ENCODE peak calls at places on chromosomes 13 and 19, in six cellular contexts. H, K, F, J, V and A are unnamed samples.

GRCh38 chr13:94586371-94586770 is 9.6 kb downstream of the TGDS start:
- DNase-seq in H (no peak), K (no peak), F (no peak), J (no peak), V (no peak), A (no peak)

GRCh38 chr13:21077360-21078353 is 16.3 kb upstream of the LATS2 start:
- DNase-seq in H (no peak), K (no peak), F (no peak), J (no peak), V (no peak), A (no peak)

GRCh38 chr13:60150538-60150937 is 13.2 kb downstream of the DIAPH3 start:
- DNase-seq in H (peak; percentile 16), K (no peak), F (no peak), J (no peak), V (no peak), A (no peak)

GRCh38 chr13:73809561-73809960 is 324.6 kb downstream of the KLF12 start:
- DNase-seq in H (no peak), K (no peak), F (no peak), J (no peak), V (no peak), A (peak; percentile 30)

GRCh38 chr19:375395-376110 is 31.0 kb upstream of the MIER2 start:
- DNase-seq in H (no peak), K (no peak), F (no peak), J (no peak), V (no peak), A (no peak)

GRCh38 chr19:3507371-3508120 is 1.4 kb downstream of the FZR1 start:
- DNase-seq in H (peak; percentile 30), K (no peak), F (peak; percentile 21), J (no peak), V (peak; percentile 36), A (peak; percentile 28)

GRCh38 chr19:9883231-9883758 is 48.2 kb downstream of the PIN1 start:
- DNase-seq in H (no peak), K (no peak), F (no peak), J (no peak), V (peak; percentile 11), A (no peak)

GRCh38 chr19:10104665-10105221 is 1.4 kb upstream of the PPAN start:
- DNase-seq in H (no peak), K (no peak), F (peak; percentile 75), J (no peak), V (no peak), A (no peak)

GRCh38 chr19:5308471-5309437 is 31.9 kb downstream of the PTPRS start:
- DNase-seq in H (peak; percentile 91), K (peak; percentile 41), F (no peak), J (peak; percentile 66), V (peak; percentile 83), A (peak; percentile 80)

GRCh38 chr13:76719955-76720354 is 166.2 kb downstream of the KCTD12 start:
- DNase-seq in H (no peak), K (no peak), F (no peak), J (no peak), V (no peak), A (no peak)

GRCh38 chr13:40386586-40386985 is 279.9 kb downstream of the FOXO1 start:
- DNase-seq in H (no peak), K (no peak), F (no peak), J (no peak), V (no peak), A (no peak)

GRCh38 chr13:80755925-80756324 is 415.0 kb upstream of the SPRY2 start:
- DNase-seq in H (no peak), K (no peak), F (no peak), J (no peak), V (no peak), A (no peak)

GRCh38 chr13:30388401-30389283 is 33.7 kb upstream of the UBE2L5 start:
- DNase-seq in H (no peak), K (no peak), F (no peak), J (no peak), V (no peak), A (peak; percentile 57)

GRCh38 chr13:113659337-113659736 is 1.3 kb upstream of the ATP4B start:
- DNase-seq in H (no peak), K (no peak), F (no peak), J (no peak), V (no peak), A (no peak)

GRCh38 chr13:90943961-90944360 is 403.5 kb upstream of the MIR17HG start:
- DNase-seq in H (no peak), K (no peak), F (no peak), J (no peak), V (no peak), A (no peak)

GRCh38 chr19:48793271-48793670 is 17.6 kb downstream of the BCAT2 start:
- DNase-seq in H (no peak), K (no peak), F (no peak), J (no peak), V (no peak), A (no peak)

GRCh38 chr13:70173236-70173959 is 65.1 kb upstream of the KLHL1 start:
- DNase-seq in H (no peak), K (no peak), F (no peak), J (no peak), V (no peak), A (no peak)

GRCh38 chr13:102814025-102814607 is 15.2 kb downstream of the BIVM start:
- DNase-seq in H (no peak), K (no peak), F (no peak), J (no peak), V (no peak), A (no peak)

GRCh38 chr13:19596960-19597361 is 35.6 kb upstream of the TPTE2 start:
- DNase-seq in H (no peak), K (no peak), F (no peak), J (no peak), V (no peak), A (peak; percentile 22)

GRCh38 chr19:18203408-18203862 is 407 bp downstream of the RAB3A start:
- DNase-seq in H (peak; percentile 29), K (no peak), F (peak; percentile 39), J (peak; percentile 39), V (peak; percentile 68), A (peak; percentile 23)

GRCh38 chr13:29386246-29386645 is 209.2 kb downstream of the SLC7A1 start:
- DNase-seq in H (no peak), K (no peak), F (no peak), J (no peak), V (no peak), A (no peak)

GRCh38 chr13:44342741-44343140 is 30.9 kb upstream of the SERP2 start:
- DNase-seq in H (no peak), K (no peak), F (no peak), J (no peak), V (no peak), A (no peak)

GRCh38 chr19:1811472-1811894 is 593 bp downstream of the ATP8B3 start:
- DNase-seq in H (peak; percentile 39), K (peak; percentile 63), F (peak; percentile 31), J (peak; percentile 42), V (no peak), A (peak; percentile 58)

GRCh38 chr13:26247608-26248007 is 6.3 kb upstream of the CDK8 start:
- DNase-seq in H (no peak), K (no peak), F (no peak), J (no peak), V (no peak), A (no peak)

GRCh38 chr19:35004517-35005255 is 4.6 kb downstream of the GRAMD1A start:
- DNase-seq in H (no peak), K (no peak), F (no peak), J (no peak), V (no peak), A (no peak)

GRCh38 chr13:30730526-30730925 is 4.8 kb upstream of the ALOX5AP start:
- DNase-seq in H (no peak), K (no peak), F (no peak), J (no peak), V (no peak), A (no peak)

GRCh38 chr19:39212377-39212742 is 8.3 kb upstream of the SYCN start:
- DNase-seq in H (peak; percentile 36), K (no peak), F (peak; percentile 32), J (no peak), V (no peak), A (peak; percentile 32)

GRCh38 chr13:78881054-78881453 is 222.1 kb upstream of the OBI1 start:
- DNase-seq in H (no peak), K (no peak), F (no peak), J (no peak), V (no peak), A (no peak)

GRCh38 chr19:19488875-19489690 is 26.3 kb downstream of the TSSK6 start:
- DNase-seq in H (peak; percentile 98), K (peak; percentile 55), F (peak; percentile 82), J (peak; percentile 87), V (peak; percentile 76), A (peak; percentile 96)

GRCh38 chr13:102877285-102877684 is 31.5 kb downstream of the ERCC5 start:
- DNase-seq in H (no peak), K (no peak), F (no peak), J (peak; percentile 62), V (no peak), A (no peak)

GRCh38 chr19:34244611-34245299 is 9.6 kb upstream of the GARRE1 start:
- DNase-seq in H (no peak), K (no peak), F (no peak), J (no peak), V (no peak), A (no peak)